ENCODE peak calls at places on chromosome 15, in four cellular contexts. A, M, V and S are unnamed samples.
A peak's percentile ranks its signal among the peaks of the same experiment; 100 is the strongest.

GRCh38 chr15:42275780-42276395 is 2.7 kb upstream of the TMEM87A start:
- DNase-seq in A (no peak), M (no peak), V (no peak), S (no peak)

GRCh38 chr15:69090197-69090948 is 70.1 kb upstream of the GLCE start:
- DNase-seq in A (peak; percentile 31), M (no peak), V (peak; percentile 47), S (no peak)

GRCh38 chr15:56919708-56920637 is 1.5 kb downstream of the TCF12 start:
- DNase-seq in A (peak; percentile 25), M (peak; percentile 65), V (peak; percentile 73), S (no peak)

GRCh38 chr15:89128320-89129122 is 40.3 kb downstream of the ABHD2 start:
- DNase-seq in A (no peak), M (no peak), V (peak; percentile 30), S (no peak)

GRCh38 chr15:99443768-99444446 is 121.9 kb upstream of the MEF2A start:
- DNase-seq in A (no peak), M (no peak), V (no peak), S (peak; percentile 12)

GRCh38 chr15:93066834-93067648 is 22.0 kb downstream of the RGMA start:
- DNase-seq in A (peak; percentile 11), M (no peak), V (no peak), S (no peak)

GRCh38 chr15:45660231-45660979 is 25.6 kb downstream of the SQOR start:
- DNase-seq in A (peak; percentile 25), M (no peak), V (no peak), S (no peak)

GRCh38 chr15:79257454-79257853 is 25.1 kb upstream of the ANKRD34C start:
- DNase-seq in A (no peak), M (no peak), V (no peak), S (no peak)

GRCh38 chr15:33311312-33311971 is 675 bp downstream of the RYR3 start:
- DNase-seq in A (no peak), M (peak; percentile 48), V (no peak), S (no peak)

GRCh38 chr15:69082556-69082955 is 68.1 kb downstream of the NOX5 start:
- DNase-seq in A (no peak), M (no peak), V (peak; percentile 8), S (no peak)

GRCh38 chr15:63913786-63914185 is 80.0 kb upstream of the HERC1 start:
- DNase-seq in A (no peak), M (no peak), V (no peak), S (no peak)

GRCh38 chr15:51051776-51052175 is 42.9 kb downstream of the TNFAIP8L3 start:
- DNase-seq in A (no peak), M (no peak), V (peak; percentile 15), S (no peak)

GRCh38 chr15:39783244-39783820 is 691 bp upstream of the FSIP1 start:
- DNase-seq in A (no peak), M (no peak), V (no peak), S (no peak)

GRCh38 chr15:32750981-32751380 is 33.2 kb downstream of the GREM1 start:
- DNase-seq in A (no peak), M (no peak), V (no peak), S (no peak)

GRCh38 chr15:98599911-98600685 is 48.2 kb upstream of the IGF1R start:
- DNase-seq in A (peak; percentile 12), M (no peak), V (peak; percentile 70), S (peak; percentile 24)

GRCh38 chr15:56537881-56538280 is 72.9 kb upstream of the MNS1 start:
- DNase-seq in A (no peak), M (no peak), V (peak; percentile 2), S (no peak)

GRCh38 chr15:93162560-93162959 is 73.5 kb upstream of the RGMA start:
- DNase-seq in A (no peak), M (no peak), V (no peak), S (no peak)

GRCh38 chr15:88132499-88132898 is 124.0 kb downstream of the NTRK3 start:
- DNase-seq in A (no peak), M (no peak), V (no peak), S (no peak)

GRCh38 chr15:85772668-85773067 is 22.1 kb downstream of the KLHL25 start:
- DNase-seq in A (peak; percentile 52), M (no peak), V (no peak), S (no peak)

GRCh38 chr15:43414196-43414595 is 43.3 kb downstream of the TUBGCP4 start:
- DNase-seq in A (no peak), M (no peak), V (no peak), S (no peak)

GRCh38 chr15:74809951-74810350 is 2.7 kb upstream of the LMAN1L start:
- DNase-seq in A (no peak), M (no peak), V (no peak), S (no peak)

GRCh38 chr15:66131831-66132230 is 121.7 kb downstream of the MEGF11 start:
- DNase-seq in A (no peak), M (no peak), V (no peak), S (no peak)

GRCh38 chr15:92954578-92954977 is 54.5 kb downstream of the CHD2 start:
- DNase-seq in A (no peak), M (no peak), V (no peak), S (no peak)

GRCh38 chr15:100259266-100259665 is 82.5 kb downstream of the ADAMTS17 start:
- DNase-seq in A (no peak), M (no peak), V (no peak), S (no peak)

GRCh38 chr15:83323296-83323711 is 38.8 kb upstream of the BNC1 start:
- DNase-seq in A (no peak), M (no peak), V (peak; percentile 96), S (no peak)
- TF ChIP-seq CTCF in A (no peak), M (no peak), V (no peak), S (no peak)

DNA sequence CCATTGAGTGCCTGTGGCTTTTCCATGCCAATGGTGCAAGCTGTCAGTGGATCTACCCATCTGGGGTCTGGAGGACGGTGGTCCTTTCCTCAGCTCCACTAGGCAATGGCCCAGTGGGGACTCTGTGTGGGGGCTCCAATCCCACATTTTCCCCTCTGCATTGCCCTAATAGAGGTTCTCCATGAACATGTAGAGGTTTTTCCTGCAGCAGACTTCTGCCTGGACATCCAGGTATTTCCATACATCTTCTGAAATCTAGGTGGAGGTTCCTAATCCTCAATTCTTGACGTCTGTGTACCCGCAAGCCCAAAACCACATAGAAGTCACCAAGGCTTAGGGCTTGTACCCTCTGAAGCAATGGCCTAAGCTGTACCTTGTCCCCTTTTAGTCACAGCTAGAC is 703.1 kb downstream of the MCTP2 start:
- DNase-seq in A (no peak), M (no peak), V (no peak), S (no peak)
- TF ChIP-seq CTCF in A (no peak), M (no peak), V (no peak), S (no peak)

GRCh38 chr15:55379095-55379494 is 29.1 kb downstream of the CCPG1 start:
- DNase-seq in A (no peak), M (no peak), V (no peak), S (no peak)
- TF ChIP-seq CTCF in A (no peak), M (no peak), V (no peak), S (no peak)

GRCh38 chr15:49610166-49610918 is 10.3 kb downstream of the FAM227B start:
- DNase-seq in A (no peak), M (no peak), V (no peak), S (no peak)

GRCh38 chr15:49604625-49605409 is 15.8 kb downstream of the FAM227B start:
- DNase-seq in A (no peak), M (no peak), V (no peak), S (no peak)

GRCh38 chr15:49605588-49605987 is 15.0 kb downstream of the FAM227B start:
- DNase-seq in A (no peak), M (peak; percentile 49), V (no peak), S (no peak)

DNA sequence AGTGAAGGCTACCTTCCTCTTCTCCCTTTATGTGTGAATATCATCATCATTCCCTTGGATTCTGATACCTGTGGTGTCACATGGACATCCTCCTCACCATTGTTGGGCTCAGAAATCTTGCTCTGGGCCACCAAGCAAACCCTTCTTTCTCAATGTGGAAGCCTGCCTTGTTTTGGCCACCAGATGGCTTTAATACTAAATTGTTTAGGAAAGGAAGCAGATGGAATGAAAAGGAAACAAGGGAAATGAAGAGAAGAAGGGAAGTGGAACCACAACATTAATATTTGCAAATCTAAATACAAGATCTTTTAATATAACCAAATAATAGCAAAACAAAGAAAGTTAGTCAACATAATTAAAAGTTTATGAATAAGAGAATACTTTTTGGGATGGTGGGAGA is 14.0 kb downstream of the FAM227B start:
- DNase-seq in A (no peak), M (no peak), V (no peak), S (no peak)
- TF ChIP-seq CTCF in A (no peak), M (no peak), V (peak; percentile 4), S (no peak)

DNA sequence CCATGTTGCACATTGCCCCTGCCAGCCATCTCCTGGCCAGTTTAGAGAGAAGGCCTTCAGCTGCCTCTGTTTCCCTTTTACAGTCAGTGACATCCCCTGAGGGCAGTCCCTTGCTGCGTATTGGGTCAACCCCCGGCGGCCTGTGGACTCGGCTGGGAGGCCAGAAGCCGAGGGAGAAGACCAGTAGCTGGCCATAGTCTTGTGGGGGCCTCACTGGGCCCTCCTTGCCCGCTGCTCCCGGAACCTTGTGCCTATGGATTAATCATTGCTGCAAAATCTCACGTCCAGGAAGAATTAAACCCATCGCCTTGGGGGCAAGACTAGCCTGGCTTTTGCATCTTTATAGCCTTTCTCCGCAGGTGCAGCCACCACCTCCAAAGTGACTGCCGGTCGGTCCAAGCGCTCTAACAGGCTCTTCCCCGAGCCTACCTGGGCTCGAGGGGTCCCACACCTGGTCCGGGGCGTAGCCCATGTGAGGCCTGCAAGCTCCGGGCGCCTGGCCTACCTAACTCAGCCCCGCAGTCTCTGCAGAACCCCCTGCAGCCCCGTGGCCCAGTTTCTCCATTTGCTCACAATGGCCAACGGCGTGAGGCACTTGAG is 870 bp upstream of the CHAC1 start:
- DNase-seq in A (no peak), M (peak; percentile 54), V (no peak), S (no peak)
- TF ChIP-seq CTCF in A (no peak), M (no peak), V (no peak), S (no peak)

DNA sequence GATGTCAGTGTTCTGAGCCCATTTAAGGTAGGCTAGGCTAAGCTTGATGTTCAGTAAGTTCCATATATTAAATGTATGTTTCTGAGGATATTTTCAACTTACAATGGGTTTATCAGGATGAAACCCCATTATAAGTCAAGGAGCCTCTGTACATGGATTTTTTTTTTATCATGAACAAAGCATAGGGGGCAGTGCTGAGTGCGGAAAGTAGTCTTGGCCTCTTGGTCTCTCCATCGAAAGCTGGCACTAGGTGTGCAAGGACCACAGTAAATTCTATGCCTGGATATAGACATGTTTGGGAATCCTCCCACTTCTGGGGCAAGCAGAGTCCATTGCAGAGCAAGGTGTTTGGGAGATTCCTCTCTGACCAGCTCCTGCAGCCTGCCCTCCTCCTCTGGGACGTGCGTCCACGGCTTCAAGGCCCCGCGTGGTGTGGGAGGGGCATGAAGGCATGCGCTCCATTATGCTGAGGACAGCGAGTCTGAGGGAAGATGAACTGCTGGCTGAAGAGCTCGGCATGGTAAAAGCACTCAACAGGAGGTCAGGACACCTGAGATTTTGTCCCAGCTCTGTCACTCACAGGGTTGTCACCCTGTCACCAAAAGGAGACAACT is 122.9 kb upstream of the LIPC start:
- DNase-seq in A (no peak), M (peak; percentile 28), V (no peak), S (no peak)
- TF ChIP-seq CTCF in A (no peak), M (no peak), V (no peak), S (no peak)

DNA sequence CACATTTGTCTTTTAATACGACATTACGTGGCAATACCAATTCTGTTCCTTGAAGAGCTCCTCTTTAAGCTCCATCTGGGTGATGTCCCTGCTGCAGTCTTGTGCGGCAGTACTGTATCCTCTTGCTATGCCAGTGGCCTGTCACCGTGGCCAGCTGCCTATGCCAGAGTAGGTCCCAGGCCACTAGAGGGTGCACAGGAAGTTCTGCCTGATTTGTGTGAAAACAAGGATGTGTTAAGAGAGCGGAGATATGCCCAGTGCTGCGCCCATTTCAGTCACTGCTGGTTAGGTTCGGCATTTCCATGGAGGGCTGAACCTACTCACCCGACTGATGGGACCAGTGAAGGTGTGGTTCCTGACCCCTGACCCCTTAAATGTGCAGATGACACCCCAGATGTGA is 25.2 kb downstream of the NIPA1 start:
- DNase-seq in A (no peak), M (no peak), V (no peak), S (no peak)
- TF ChIP-seq CTCF in A (peak; percentile 47), M (no peak), V (peak; percentile 16), S (no peak)